ENCODE peak calls at places on chromosome 15, in ten cellular contexts. I, O, Q, Z, A, L, C, U, R and S are unnamed samples.

GRCh38 chr15:93495799-93496637 is 407.0 kb upstream of the RGMA start:
- DNase-seq in C (no peak), A (no peak), L (no peak), O (no peak), R (no peak), U (no peak), Z (no peak), I (no peak), Q (no peak), S (no peak)

GRCh38 chr15:77841376-77841775 is 208.7 kb upstream of the LINGO1 start:
- DNase-seq in A (no peak), O (no peak), R (no peak), Z (no peak), I (no peak), Q (no peak), L (peak), C (no peak), U (no peak), S (no peak)

GRCh38 chr15:30984118-30984517 is 7.3 kb downstream of the MTMR10 start:
- DNase-seq in Z (no peak), R (no peak), Q (no peak), U (no peak), A (no peak), O (no peak), C (no peak), L (no peak), I (no peak), S (no peak)

GRCh38 chr15:77696006-77696631 is 63.4 kb upstream of the LINGO1 start:
- DNase-seq in R (no peak), Z (no peak), I (no peak), Q (no peak), A (no peak), L (no peak), C (no peak), O (no peak), U (no peak), S (no peak)

GRCh38 chr15:100036030-100036429 is 302.8 kb upstream of the LYSMD4 start:
- DNase-seq in L (no peak), C (no peak), R (no peak), I (no peak), O (no peak), Q (no peak), A (no peak), Z (no peak), U (no peak), S (no peak)

GRCh38 chr15:39051931-39052705 is 487.5 kb upstream of the RASGRP1 start:
- DNase-seq in Q (no peak), O (no peak), R (no peak), U (no peak), Z (no peak), L (no peak), A (no peak), I (no peak), C (no peak), S (no peak)

GRCh38 chr15:80179025-80179759 is 26.4 kb downstream of the FAH start:
- DNase-seq in C (no peak), A (no peak), R (peak), U (peak), Z (no peak), O (no peak), L (no peak), I (peak), Q (peak), S (no peak)

GRCh38 chr15:68231102-68231818 is 1.7 kb upstream of the CLN6 start:
- DNase-seq in C (no peak), R (no peak), A (no peak), L (no peak), O (peak), I (no peak), U (no peak), Q (no peak), Z (no peak), S (no peak)

GRCh38 chr15:101669744-101670143 is 17.6 kb upstream of the TM2D3 start:
- DNase-seq in C (no peak), Z (no peak), I (no peak), O (no peak), A (no peak), L (no peak), Q (peak), U (no peak), R (no peak), S (no peak)

GRCh38 chr15:63502843-63503738 is 1.3 kb upstream of the USP3 start:
- DNase-seq in U (peak), Q (peak), Z (peak), C (peak), O (peak), I (peak), A (no peak), L (peak), R (peak), S (peak)

GRCh38 chr15:92394327-92395175 is 870 bp downstream of the ST8SIA2 start:
- DNase-seq in A (peak), O (peak), R (no peak), U (no peak), L (no peak), Q (no peak), I (no peak), C (peak), Z (peak), S (no peak)

GRCh38 chr15:41692049-41692448 is 31.8 kb downstream of the MGA start:
- DNase-seq in I (no peak), Z (no peak), A (no peak), L (no peak), C (no peak), U (no peak), O (no peak), R (no peak), Q (no peak), S (no peak)

GRCh38 chr15:38905634-38906033 is 341.0 kb upstream of the RASGRP1 start:
- DNase-seq in O (no peak), A (no peak), U (peak), I (no peak), C (no peak), Z (no peak), R (peak), Q (peak), L (no peak), S (no peak)

GRCh38 chr15:89664441-89664840 is 9.2 kb upstream of the KIF7 start:
- DNase-seq in L (no peak), O (no peak), Q (no peak), U (no peak), A (no peak), R (no peak), Z (no peak), I (no peak), C (no peak), S (no peak)

GRCh38 chr15:62868507-62868906 is 174.0 kb upstream of the TPM1 start:
- DNase-seq in A (no peak), I (no peak), O (no peak), Q (no peak), C (no peak), Z (no peak), U (peak), R (no peak), L (no peak), S (no peak)

GRCh38 chr15:63350178-63350621 is 31.4 kb downstream of the CA12 start:
- DNase-seq in R (no peak), C (no peak), L (no peak), Q (no peak), Z (no peak), U (no peak), I (no peak), O (no peak), A (no peak), S (no peak)

GRCh38 chr15:94263341-94264273 is 32.2 kb downstream of the MCTP2 start:
- DNase-seq in C (no peak), L (no peak), R (peak), I (peak), A (no peak), Q (peak), Z (no peak), O (no peak), U (peak), S (no peak)

GRCh38 chr15:78350058-78350457 is 9.9 kb downstream of the CRABP1 start:
- DNase-seq in L (no peak), A (no peak), C (no peak), Z (no peak), R (no peak), Q (no peak), U (no peak), I (no peak), O (no peak), S (no peak)

GRCh38 chr15:68439506-68439905 is 7.5 kb upstream of the ITGA11 start:
- DNase-seq in Z (peak), I (no peak), C (no peak), U (no peak), Q (no peak), A (no peak), L (no peak), O (no peak), R (no peak), S (no peak)

GRCh38 chr15:60758961-60759729 is 280.2 kb upstream of the ICE2 start:
- DNase-seq in C (no peak), A (no peak), L (no peak), Q (peak), O (no peak), I (peak), Z (no peak), R (peak), U (peak), S (no peak)

GRCh38 chr15:71733122-71733521 is 77.2 kb upstream of the NR2E3 start:
- DNase-seq in R (no peak), C (no peak), A (no peak), L (no peak), Z (no peak), U (no peak), I (no peak), Q (no peak), O (no peak), S (no peak)

GRCh38 chr15:88288206-88288605 is 31.7 kb upstream of the NTRK3 start:
- DNase-seq in A (no peak), I (no peak), R (no peak), Z (no peak), C (no peak), O (no peak), L (no peak), U (no peak), Q (no peak), S (no peak)

GRCh38 chr15:73997986-73998385 is 3.5 kb downstream of the PML start:
- DNase-seq in L (no peak), Z (no peak), Q (no peak), A (no peak), O (no peak), I (no peak), C (no peak), U (no peak), R (no peak), S (no peak)

GRCh38 chr15:77519540-77519939 is 98.9 kb downstream of the HMG20A start:
- DNase-seq in Q (no peak), O (no peak), A (no peak), C (no peak), L (no peak), R (peak), Z (no peak), I (no peak), U (no peak), S (no peak)

GRCh38 chr15:94075349-94075748 is 156.0 kb upstream of the MCTP2 start:
- DNase-seq in Q (no peak), U (no peak), R (peak), Z (no peak), I (no peak), C (no peak), O (no peak), L (no peak), A (no peak), S (no peak)

GRCh38 chr15:25186906-25187645 is 232.3 kb downstream of the SNRPN start:
- DNase-seq in Z (no peak), Q (no peak), I (no peak), C (no peak), U (no peak), O (no peak), R (no peak), A (no peak), L (no peak), S (peak)

GRCh38 chr15:88651971-88652370 is 13.2 kb downstream of the ISG20 start:
- DNase-seq in I (no peak), C (no peak), O (no peak), A (peak), U (no peak), Z (no peak), R (no peak), L (peak), Q (no peak), S (no peak)

GRCh38 chr15:101201411-101202174 is 50.3 kb downstream of the CHSY1 start:
- DNase-seq in A (peak), Z (peak), L (no peak), O (peak), R (peak), Q (peak), U (peak), I (peak), C (peak), S (peak)

GRCh38 chr15:75661041-75661778 is 13.5 kb downstream of the SNX33 start:
- DNase-seq in Q (peak), O (peak), L (peak), A (peak), U (peak), Z (peak), R (peak), I (peak), C (no peak), S (peak)

GRCh38 chr15:31444844-31445243 is 118.2 kb downstream of the KLF13 start:
- DNase-seq in Z (no peak), A (no peak), I (no peak), O (no peak), U (no peak), C (no peak), R (no peak), Q (no peak), L (no peak), S (no peak)

GRCh38 chr15:48643776-48644497 is 1.6 kb downstream of the FBN1 start:
- DNase-seq in L (no peak), O (peak), Q (peak), C (no peak), U (no peak), I (no peak), A (no peak), Z (no peak), R (no peak), S (no peak)

GRCh38 chr15:56737791-56738190 is 4.5 kb upstream of the ZNF280D start:
- DNase-seq in I (no peak), A (no peak), R (no peak), L (no peak), C (no peak), O (no peak), Z (no peak), Q (no peak), U (no peak), S (no peak)

GRCh38 chr15:56739474-56739873 is 6.2 kb upstream of the ZNF280D start:
- DNase-seq in U (no peak), L (no peak), R (no peak), A (no peak), Z (no peak), Q (no peak), O (no peak), C (no peak), I (no peak), S (no peak)

GRCh38 chr15:56736881-56737707 is 3.8 kb upstream of the ZNF280D start:
- DNase-seq in O (no peak), L (no peak), I (no peak), R (no peak), U (no peak), Q (peak), A (no peak), Z (no peak), C (no peak), S (no peak)

GRCh38 chr15:56741541-56741940 is 8.2 kb upstream of the ZNF280D start:
- DNase-seq in U (no peak), L (no peak), I (no peak), O (no peak), Q (no peak), A (no peak), C (no peak), R (no peak), Z (no peak), S (no peak)

GRCh38 chr15:56739964-56740640 is 6.8 kb upstream of the ZNF280D start:
- DNase-seq in Z (peak), C (no peak), A (no peak), U (no peak), Q (peak), O (no peak), L (no peak), R (no peak), I (no peak), S (no peak)
- TF ChIP-seq CTCF in Z (peak), C (peak), A (no peak), U (peak), Q (peak), O (peak), L (no peak), R (no peak), I (peak), S (peak)

GRCh38 chr15:66138096-66138783 is 115.3 kb downstream of the MEGF11 start:
- DNase-seq in Q (no peak), I (no peak), O (no peak), A (no peak), L (no peak), C (no peak), U (no peak), Z (no peak), R (no peak), S (no peak)

GRCh38 chr15:66133247-66133646 is 120.3 kb downstream of the MEGF11 start:
- DNase-seq in L (peak), C (no peak), Q (no peak), R (no peak), Z (no peak), U (no peak), A (no peak), I (no peak), O (no peak), S (no peak)

GRCh38 chr15:66134284-66134683 is 119.3 kb downstream of the MEGF11 start:
- DNase-seq in Z (no peak), I (no peak), A (no peak), R (no peak), Q (no peak), C (no peak), O (no peak), L (peak), U (no peak), S (no peak)

GRCh38 chr15:66136948-66137347 is 116.6 kb downstream of the MEGF11 start:
- DNase-seq in A (no peak), I (no peak), U (no peak), Q (no peak), R (no peak), L (no peak), O (no peak), C (no peak), Z (no peak), S (no peak)

GRCh38 chr15:66135664-66136063 is 117.9 kb downstream of the MEGF11 start:
- DNase-seq in O (no peak), R (no peak), L (no peak), Z (no peak), C (no peak), Q (no peak), I (no peak), A (no peak), U (no peak), S (no peak)
- TF ChIP-seq CTCF in O (no peak), R (no peak), L (no peak), Z (no peak), C (no peak), Q (no peak), I (no peak), A (no peak), U (no peak), S (no peak)

DNA sequence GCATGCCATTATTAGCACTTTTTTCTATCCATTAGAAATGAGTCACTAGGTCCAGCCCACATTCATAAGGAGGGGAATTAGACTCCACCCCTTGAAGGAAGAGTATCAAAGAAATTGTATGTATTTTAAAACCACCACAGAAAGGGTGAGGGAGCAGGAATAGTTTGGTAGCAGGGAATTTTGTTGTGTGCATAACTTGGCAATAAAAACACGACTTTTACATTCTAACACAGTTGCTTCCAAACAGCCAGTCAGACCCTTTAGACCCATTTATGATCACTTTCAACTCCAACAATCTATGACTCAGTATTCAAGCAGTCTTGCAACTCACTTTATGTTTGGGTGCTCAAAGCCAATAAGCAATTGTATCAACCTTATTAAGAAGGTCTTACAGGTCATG is 90.1 kb downstream of the MEX3B start:
- DNase-seq in I (no peak), Z (no peak), C (no peak), R (peak), A (no peak), U (peak), L (no peak), Q (no peak), O (no peak), S (no peak)
- TF ChIP-seq CTCF in I (no peak), Z (no peak), C (no peak), R (no peak), A (no peak), U (no peak), L (no peak), Q (no peak), O (no peak), S (no peak)

GRCh38 chr15:50017522-50017921 is 101.5 kb downstream of the ATP8B4 start:
- DNase-seq in Z (no peak), L (no peak), A (no peak), Q (peak), R (no peak), U (no peak), I (no peak), C (no peak), O (no peak), S (no peak)
- TF ChIP-seq CTCF in Z (no peak), L (no peak), A (no peak), Q (no peak), R (no peak), U (no peak), I (no peak), C (no peak), O (no peak), S (no peak)

DNA sequence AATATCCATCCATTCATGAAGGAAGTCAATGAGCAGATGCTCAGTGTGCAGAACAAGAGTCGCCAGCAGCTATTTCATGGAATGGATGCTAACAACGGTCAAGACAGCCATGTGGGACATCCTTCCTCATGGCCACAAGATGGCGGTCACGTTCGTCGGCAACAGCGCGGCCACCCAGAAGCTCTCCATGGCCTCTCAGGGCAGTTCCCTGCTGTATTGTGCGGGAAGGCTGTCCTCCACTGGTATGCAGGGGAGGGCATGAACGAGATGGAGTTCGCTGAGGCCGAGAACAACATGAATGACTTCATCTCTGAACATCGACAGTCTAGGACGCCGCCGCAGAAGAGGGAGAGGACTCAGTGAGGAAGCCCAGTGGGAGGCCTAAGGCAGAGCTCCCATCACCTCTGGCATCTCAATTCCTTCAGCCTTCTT is 208.3 kb downstream of the TJP1 start:
- DNase-seq in U (no peak), C (no peak), Z (peak), O (peak), A (no peak), L (no peak), Q (peak), R (no peak), I (no peak), S (no peak)
- TF ChIP-seq CTCF in U (peak), C (no peak), Z (peak), O (peak), A (no peak), L (no peak), Q (no peak), R (no peak), I (peak), S (no peak)

DNA sequence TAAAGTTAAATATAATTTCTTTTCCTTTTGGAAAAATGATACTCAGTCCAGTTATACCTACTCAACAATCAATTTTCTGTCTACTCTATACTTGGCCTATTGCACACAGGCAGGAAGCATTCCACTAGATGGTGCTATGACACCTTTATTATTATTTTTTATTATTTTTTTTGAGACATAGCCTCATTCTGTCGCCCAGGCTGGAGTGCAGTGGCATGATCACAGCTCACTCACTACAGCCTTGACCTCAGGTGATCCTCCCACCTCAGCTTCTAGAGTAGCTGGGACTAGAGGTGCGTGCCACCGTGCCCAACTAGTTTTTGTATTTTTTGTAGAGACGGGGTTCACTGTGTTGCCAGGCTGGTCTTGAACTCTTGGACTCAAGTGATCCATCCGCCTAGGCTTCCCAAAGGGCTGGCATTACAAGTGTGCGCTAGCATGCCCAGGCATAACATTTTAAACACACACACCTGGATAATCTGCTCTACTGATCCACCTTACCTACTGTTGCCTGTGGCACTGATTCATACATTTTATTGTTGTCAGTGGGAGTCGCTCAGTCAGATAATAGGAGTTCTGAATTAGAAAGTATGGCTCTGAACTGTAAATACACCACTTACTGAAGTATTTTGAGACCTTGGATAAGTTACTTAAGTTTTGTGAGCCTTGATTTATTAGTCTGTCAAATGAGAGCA is 56.2 kb downstream of the EIF3J start:
- DNase-seq in L (no peak), C (no peak), Q (peak), Z (no peak), I (peak), U (peak), A (no peak), R (no peak), O (no peak), S (no peak)
- TF ChIP-seq CTCF in L (peak), C (peak), Q (peak), Z (peak), I (peak), U (peak), A (no peak), R (peak), O (peak), S (peak)

GRCh38 chr15:53506370-53506769 is 253.1 kb downstream of the WDR72 start:
- DNase-seq in Z (no peak), R (no peak), A (no peak), U (no peak), L (no peak), Q (no peak), O (no peak), C (no peak), I (no peak), S (no peak)
- TF ChIP-seq CTCF in Z (no peak), R (no peak), A (no peak), U (no peak), L (no peak), Q (no peak), O (no peak), C (no peak), I (no peak), S (no peak)